ENCODE peak calls at places on chromosomes 11 and 22, in five cellular contexts. One of them, this sample, is unnamed.

GRCh38 chr11:14376920-14377319 is 17.9 kb upstream of the RRAS2 start:
- DNase-seq in epithelial cell of esophagus: peak; percentile 46
- DNase-seq in natural killer cell: no peak
- DNase-seq in ovary: no peak
- DNase-seq in astrocyte of the spinal cord: no peak
- DNase-seq in this sample: no peak

GRCh38 chr11:106950067-106950491 is 68.2 kb downstream of the GUCY1A2 start:
- DNase-seq in epithelial cell of esophagus: peak; percentile 94
- DNase-seq in natural killer cell: no peak
- DNase-seq in ovary: no peak
- DNase-seq in astrocyte of the spinal cord: no peak
- DNase-seq in this sample: no peak

GRCh38 chr22:22818861-22819855 is 68.5 kb upstream of the IGLL5 start:
- DNase-seq in epithelial cell of esophagus: no peak
- DNase-seq in natural killer cell: no peak
- DNase-seq in ovary: no peak
- DNase-seq in astrocyte of the spinal cord: no peak
- DNase-seq in this sample: no peak

GRCh38 chr11:76166314-76166713 is 40.0 kb downstream of the WNT11 start:
- DNase-seq in epithelial cell of esophagus: no peak
- DNase-seq in natural killer cell: no peak
- DNase-seq in ovary: no peak
- DNase-seq in astrocyte of the spinal cord: no peak
- DNase-seq in this sample: no peak

GRCh38 chr11:47766363-47767227 is 546 bp downstream of the FNBP4 start:
- DNase-seq in epithelial cell of esophagus: peak; percentile 80
- DNase-seq in natural killer cell: peak; percentile 73
- DNase-seq in ovary: peak; percentile 71
- DNase-seq in astrocyte of the spinal cord: peak; percentile 69
- DNase-seq in this sample: no peak

GRCh38 chr22:48945621-48946458 is 881.8 kb downstream of the BRD1 start:
- DNase-seq in epithelial cell of esophagus: no peak
- DNase-seq in natural killer cell: peak; percentile 13
- DNase-seq in ovary: no peak
- DNase-seq in astrocyte of the spinal cord: no peak
- DNase-seq in this sample: no peak

GRCh38 chr22:45896153-45896951 is 80.6 kb downstream of the WNT7B start:
- DNase-seq in epithelial cell of esophagus: peak; percentile 94
- DNase-seq in natural killer cell: no peak
- DNase-seq in ovary: no peak
- DNase-seq in astrocyte of the spinal cord: no peak
- DNase-seq in this sample: no peak

GRCh38 chr11:94794287-94795168 is 26.4 kb downstream of the AMOTL1 start:
- DNase-seq in epithelial cell of esophagus: peak; percentile 66
- DNase-seq in natural killer cell: no peak
- DNase-seq in ovary: peak; percentile 61
- DNase-seq in astrocyte of the spinal cord: peak; percentile 98
- DNase-seq in this sample: no peak

GRCh38 chr11:44950036-44950624 is 553 bp downstream of the TP53I11 start:
- DNase-seq in epithelial cell of esophagus: no peak
- DNase-seq in natural killer cell: no peak
- DNase-seq in ovary: peak; percentile 38
- DNase-seq in astrocyte of the spinal cord: no peak
- DNase-seq in this sample: no peak

GRCh38 chr11:792535-792821 is 2.6 kb upstream of the CEND1 start:
- DNase-seq in epithelial cell of esophagus: no peak
- DNase-seq in natural killer cell: no peak
- DNase-seq in ovary: no peak
- DNase-seq in astrocyte of the spinal cord: no peak
- DNase-seq in this sample: no peak

GRCh38 chr11:62925308-62925707 is 4.1 kb upstream of the CHRM1 start:
- DNase-seq in epithelial cell of esophagus: no peak
- DNase-seq in natural killer cell: no peak
- DNase-seq in ovary: no peak
- DNase-seq in astrocyte of the spinal cord: no peak
- DNase-seq in this sample: no peak

GRCh38 chr11:67409261-67409666 is 5.4 kb downstream of the TBC1D10C start:
- DNase-seq in epithelial cell of esophagus: no peak
- DNase-seq in natural killer cell: peak; percentile 64
- DNase-seq in ovary: no peak
- DNase-seq in astrocyte of the spinal cord: no peak
- DNase-seq in this sample: no peak

GRCh38 chr22:48955351-48956311 is 872.0 kb downstream of the BRD1 start:
- DNase-seq in epithelial cell of esophagus: no peak
- DNase-seq in natural killer cell: peak; percentile 10
- DNase-seq in ovary: no peak
- DNase-seq in astrocyte of the spinal cord: no peak
- DNase-seq in this sample: no peak

GRCh38 chr22:42511401-42511891 is 8.2 kb downstream of the RRP7A start:
- DNase-seq in epithelial cell of esophagus: no peak
- DNase-seq in natural killer cell: no peak
- DNase-seq in ovary: no peak
- DNase-seq in astrocyte of the spinal cord: no peak
- DNase-seq in this sample: no peak

GRCh38 chr11:89583580-89583979 is 92.4 kb upstream of the NOX4 start:
- DNase-seq in epithelial cell of esophagus: no peak
- DNase-seq in natural killer cell: no peak
- DNase-seq in ovary: no peak
- DNase-seq in astrocyte of the spinal cord: no peak
- DNase-seq in this sample: no peak

GRCh38 chr22:21042978-21043855 is 2.5 kb upstream of the LRRC74B start:
- DNase-seq in epithelial cell of esophagus: no peak
- DNase-seq in natural killer cell: no peak
- DNase-seq in ovary: no peak
- DNase-seq in astrocyte of the spinal cord: no peak
- DNase-seq in this sample: no peak

GRCh38 chr11:58688779-58689503 is 42.8 kb downstream of the GLYAT start:
- DNase-seq in epithelial cell of esophagus: peak; percentile 89
- DNase-seq in natural killer cell: no peak
- DNase-seq in ovary: no peak
- DNase-seq in astrocyte of the spinal cord: no peak
- DNase-seq in this sample: no peak

GRCh38 chr11:106466441-106467190 is 389.2 kb downstream of the AASDHPPT start:
- DNase-seq in epithelial cell of esophagus: peak; percentile 74
- DNase-seq in natural killer cell: no peak
- DNase-seq in ovary: no peak
- DNase-seq in astrocyte of the spinal cord: peak; percentile 90
- DNase-seq in this sample: no peak

GRCh38 chr11:1223346-1224108 is 661 bp downstream of the MUC5B start:
- DNase-seq in epithelial cell of esophagus: no peak
- DNase-seq in natural killer cell: no peak
- DNase-seq in ovary: no peak
- DNase-seq in astrocyte of the spinal cord: no peak
- DNase-seq in this sample: no peak

GRCh38 chr11:105181521-105181920 is 42.0 kb upstream of the CARD18 start:
- DNase-seq in epithelial cell of esophagus: peak; percentile 81
- DNase-seq in natural killer cell: no peak
- DNase-seq in ovary: no peak
- DNase-seq in astrocyte of the spinal cord: peak; percentile 6
- DNase-seq in this sample: no peak

GRCh38 chr11:6438979-6439571 is 1.7 kb downstream of the HPX start:
- DNase-seq in epithelial cell of esophagus: peak; percentile 68
- DNase-seq in natural killer cell: no peak
- DNase-seq in ovary: no peak
- DNase-seq in astrocyte of the spinal cord: peak; percentile 40
- DNase-seq in this sample: no peak

GRCh38 chr11:62497132-62497915 is 49.3 kb downstream of the AHNAK start:
- DNase-seq in epithelial cell of esophagus: peak; percentile 86
- DNase-seq in natural killer cell: no peak
- DNase-seq in ovary: no peak
- DNase-seq in astrocyte of the spinal cord: peak; percentile 52
- DNase-seq in this sample: no peak

GRCh38 chr11:10208045-10208674 is 85.9 kb downstream of the SBF2 start:
- DNase-seq in epithelial cell of esophagus: peak; percentile 57
- DNase-seq in natural killer cell: no peak
- DNase-seq in ovary: no peak
- DNase-seq in astrocyte of the spinal cord: peak; percentile 69
- DNase-seq in this sample: no peak

GRCh38 chr11:46458491-46458890 is 66.9 kb upstream of the CHRM4 start:
- DNase-seq in epithelial cell of esophagus: no peak
- DNase-seq in natural killer cell: no peak
- DNase-seq in ovary: no peak
- DNase-seq in astrocyte of the spinal cord: no peak
- DNase-seq in this sample: no peak

GRCh38 chr11:44309483-44310197 is at the start of gene ALX4:
- DNase-seq in epithelial cell of esophagus: peak; percentile 33
- DNase-seq in natural killer cell: no peak
- DNase-seq in ovary: no peak
- DNase-seq in astrocyte of the spinal cord: no peak
- DNase-seq in this sample: no peak

GRCh38 chr11:22884268-22884667 is 24.0 kb upstream of the CCDC179 start:
- DNase-seq in epithelial cell of esophagus: no peak
- DNase-seq in natural killer cell: no peak
- DNase-seq in ovary: no peak
- DNase-seq in astrocyte of the spinal cord: peak; percentile 2
- DNase-seq in this sample: no peak

GRCh38 chr11:13208921-13209320 is 68.7 kb upstream of the BMAL1 start:
- DNase-seq in epithelial cell of esophagus: no peak
- DNase-seq in natural killer cell: no peak
- DNase-seq in ovary: no peak
- DNase-seq in astrocyte of the spinal cord: no peak
- DNase-seq in this sample: no peak

GRCh38 chr11:114377612-114378267 is 22.6 kb downstream of the C11orf71 start:
- DNase-seq in epithelial cell of esophagus: no peak
- DNase-seq in natural killer cell: no peak
- DNase-seq in ovary: no peak
- DNase-seq in astrocyte of the spinal cord: peak; percentile 61
- DNase-seq in this sample: no peak

GRCh38 chr11:87263439-87263838 is 225.7 kb downstream of the TMEM135 start:
- DNase-seq in epithelial cell of esophagus: no peak
- DNase-seq in natural killer cell: no peak
- DNase-seq in ovary: no peak
- DNase-seq in astrocyte of the spinal cord: no peak
- DNase-seq in this sample: no peak
- TF ChIP-seq CTCF in epithelial cell of esophagus: no peak
- TF ChIP-seq CTCF in natural killer cell: no peak
- TF ChIP-seq CTCF in ovary: no peak
- TF ChIP-seq CTCF in astrocyte of the spinal cord: no peak
- TF ChIP-seq CTCF in this sample: no peak

DNA sequence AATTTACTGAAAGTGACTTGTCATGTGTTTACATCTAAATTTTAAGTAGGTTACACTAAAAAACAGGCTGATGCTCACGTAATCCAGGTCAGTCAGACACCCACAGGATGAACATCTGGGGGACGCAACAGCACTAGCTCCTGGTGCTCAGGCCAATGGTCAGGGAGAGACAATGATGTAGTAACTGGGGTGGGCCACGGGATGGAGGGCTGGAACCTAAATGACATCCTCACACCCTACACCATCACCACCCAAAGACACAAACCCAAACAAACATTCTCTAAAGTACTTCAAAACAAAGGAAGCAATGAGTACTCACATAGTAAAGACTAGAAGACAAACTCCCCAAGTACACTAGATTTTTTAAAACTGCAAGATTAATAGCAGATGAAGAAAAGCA is 53.5 kb upstream of the SLC25A1 start:
- DNase-seq in epithelial cell of esophagus: no peak
- DNase-seq in natural killer cell: no peak
- DNase-seq in ovary: no peak
- DNase-seq in astrocyte of the spinal cord: no peak
- DNase-seq in this sample: no peak
- TF ChIP-seq CTCF in epithelial cell of esophagus: no peak
- TF ChIP-seq CTCF in natural killer cell: no peak
- TF ChIP-seq CTCF in ovary: no peak
- TF ChIP-seq CTCF in astrocyte of the spinal cord: no peak
- TF ChIP-seq CTCF in this sample: no peak

GRCh38 chr11:130666781-130667251 is 218.4 kb downstream of the ADAMTS15 start:
- DNase-seq in epithelial cell of esophagus: no peak
- DNase-seq in natural killer cell: no peak
- DNase-seq in ovary: no peak
- DNase-seq in astrocyte of the spinal cord: peak; percentile 66
- DNase-seq in this sample: no peak
- TF ChIP-seq CTCF in epithelial cell of esophagus: no peak
- TF ChIP-seq CTCF in natural killer cell: no peak
- TF ChIP-seq CTCF in ovary: no peak
- TF ChIP-seq CTCF in astrocyte of the spinal cord: peak; percentile 7
- TF ChIP-seq CTCF in this sample: no peak

GRCh38 chr22:26170112-26170492 is 840 bp downstream of the SEZ6L start:
- DNase-seq in epithelial cell of esophagus: no peak
- DNase-seq in natural killer cell: no peak
- DNase-seq in ovary: no peak
- DNase-seq in astrocyte of the spinal cord: no peak
- DNase-seq in this sample: no peak

GRCh38 chr22:26172389-26172990 is 3.2 kb downstream of the SEZ6L start:
- DNase-seq in epithelial cell of esophagus: peak; percentile 34
- DNase-seq in natural killer cell: no peak
- DNase-seq in ovary: no peak
- DNase-seq in astrocyte of the spinal cord: peak; percentile 2
- DNase-seq in this sample: peak; percentile 28

GRCh38 chr22:26169312-26170111 is at the start of gene SEZ6L:
- DNase-seq in epithelial cell of esophagus: no peak
- DNase-seq in natural killer cell: no peak
- DNase-seq in ovary: no peak
- DNase-seq in astrocyte of the spinal cord: no peak
- DNase-seq in this sample: peak; percentile 29

GRCh38 chr22:26168934-26169311 is 339 bp upstream of the SEZ6L start:
- DNase-seq in epithelial cell of esophagus: no peak
- DNase-seq in natural killer cell: no peak
- DNase-seq in ovary: no peak
- DNase-seq in astrocyte of the spinal cord: no peak
- DNase-seq in this sample: no peak

GRCh38 chr22:26170795-26171194 is 1.5 kb downstream of the SEZ6L start:
- DNase-seq in epithelial cell of esophagus: no peak
- DNase-seq in natural killer cell: no peak
- DNase-seq in ovary: no peak
- DNase-seq in astrocyte of the spinal cord: no peak
- DNase-seq in this sample: no peak
- TF ChIP-seq CTCF in epithelial cell of esophagus: no peak
- TF ChIP-seq CTCF in natural killer cell: no peak
- TF ChIP-seq CTCF in ovary: no peak
- TF ChIP-seq CTCF in astrocyte of the spinal cord: no peak
- TF ChIP-seq CTCF in this sample: peak; percentile 41

DNA sequence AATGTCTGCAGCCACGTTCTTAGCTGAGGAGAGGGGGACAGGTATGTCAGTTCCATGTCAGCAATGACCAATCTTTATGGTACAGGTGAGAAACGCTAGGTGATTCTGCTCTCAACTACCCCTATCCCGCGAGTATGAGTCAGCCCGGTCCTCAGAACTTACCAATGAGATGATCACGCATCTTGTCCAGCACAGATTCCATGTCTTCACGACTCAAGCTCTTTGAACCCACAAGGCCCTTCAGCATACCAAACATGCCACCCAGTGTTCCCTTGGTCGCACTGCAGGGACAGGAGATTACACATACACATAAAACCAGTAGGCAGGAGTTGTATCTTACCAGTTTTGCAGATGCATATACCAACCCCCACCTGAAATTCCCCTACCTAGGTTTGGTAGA is 2.9 kb downstream of the SRPRA start:
- DNase-seq in epithelial cell of esophagus: no peak
- DNase-seq in natural killer cell: no peak
- DNase-seq in ovary: no peak
- DNase-seq in astrocyte of the spinal cord: no peak
- DNase-seq in this sample: no peak
- TF ChIP-seq CTCF in epithelial cell of esophagus: no peak
- TF ChIP-seq CTCF in natural killer cell: no peak
- TF ChIP-seq CTCF in ovary: no peak
- TF ChIP-seq CTCF in astrocyte of the spinal cord: no peak
- TF ChIP-seq CTCF in this sample: no peak

GRCh38 chr11:108708173-108708572 is 43.3 kb downstream of the DDX10 start:
- DNase-seq in epithelial cell of esophagus: no peak
- DNase-seq in natural killer cell: no peak
- DNase-seq in ovary: no peak
- DNase-seq in astrocyte of the spinal cord: no peak
- DNase-seq in this sample: no peak
- TF ChIP-seq CTCF in epithelial cell of esophagus: no peak
- TF ChIP-seq CTCF in natural killer cell: no peak
- TF ChIP-seq CTCF in ovary: no peak
- TF ChIP-seq CTCF in astrocyte of the spinal cord: no peak
- TF ChIP-seq CTCF in this sample: no peak

This sample was measured in D721Med.